ENCODE peak calls at places on chromosome 4, in nine cellular contexts. Y, D, M, X, V, H, S, B and J are unnamed samples.

GRCh38 chr4:39406763-39407583 is at the start of gene KLB:
- DNase-seq in Y (no peak), X (no peak), D (no peak), B (no peak), H (no peak), S (no peak), V (peak), M (no peak), J (no peak)

GRCh38 chr4:7621252-7621651 is 186.5 kb upstream of the PSAPL1 start:
- DNase-seq in B (no peak), X (no peak), M (no peak), Y (no peak), V (no peak), D (no peak), H (no peak), S (no peak), J (no peak)

GRCh38 chr4:27759621-27760020 is 899.0 kb downstream of the STIM2 start:
- DNase-seq in D (no peak), M (no peak), X (no peak), V (no peak), B (no peak), H (no peak), S (no peak), Y (no peak), J (no peak)

GRCh38 chr4:30182786-30183185 is 537.4 kb upstream of the PCDH7 start:
- DNase-seq in S (no peak), Y (no peak), D (no peak), X (no peak), V (no peak), H (no peak), M (no peak), B (no peak), J (no peak)

GRCh38 chr4:44670466-44671199 is 7.6 kb upstream of the GUF1 start:
- DNase-seq in S (no peak), X (no peak), M (no peak), B (no peak), V (no peak), D (no peak), H (no peak), Y (no peak), J (no peak)

GRCh38 chr4:167100120-167100519 is 134.2 kb downstream of the SPOCK3 start:
- DNase-seq in X (peak), Y (peak), D (no peak), H (peak), M (no peak), S (no peak), V (no peak), B (no peak), J (no peak)

GRCh38 chr4:136741468-136741867 is 790.8 kb downstream of the PCDH18 start:
- DNase-seq in S (no peak), B (no peak), H (no peak), X (peak), V (no peak), D (no peak), M (no peak), Y (peak), J (no peak)

GRCh38 chr4:58560736-58561135 is 1450.6 kb upstream of the IGFBP7 start:
- DNase-seq in H (no peak), D (no peak), S (no peak), V (no peak), Y (no peak), X (no peak), B (no peak), M (no peak), J (no peak)

GRCh38 chr4:152004801-152005200 is 244.0 kb upstream of the GATB start:
- DNase-seq in X (no peak), Y (no peak), B (no peak), S (no peak), M (no peak), H (no peak), V (no peak), D (no peak), J (no peak)

GRCh38 chr4:26819478-26819877 is 41.2 kb upstream of the STIM2 start:
- DNase-seq in H (no peak), S (no peak), B (no peak), D (no peak), X (no peak), V (no peak), M (no peak), Y (no peak), J (no peak)

GRCh38 chr4:27094785-27095184 is 234.1 kb downstream of the STIM2 start:
- DNase-seq in X (no peak), Y (no peak), H (peak), D (no peak), M (no peak), V (no peak), S (no peak), B (no peak), J (no peak)

GRCh38 chr4:150234246-150234645 is 156.0 kb downstream of the DCLK2 start:
- DNase-seq in S (no peak), X (no peak), B (no peak), M (no peak), H (no peak), V (peak), D (peak), Y (no peak), J (no peak)

GRCh38 chr4:40152642-40153041 is 44.2 kb upstream of the RHOH start:
- DNase-seq in Y (no peak), H (no peak), B (no peak), D (no peak), S (peak), X (no peak), V (no peak), M (no peak), J (no peak)

GRCh38 chr4:79492148-79492547 is 84.1 kb upstream of the GK2 start:
- DNase-seq in S (no peak), H (no peak), B (no peak), D (no peak), Y (no peak), V (no peak), X (no peak), M (peak), J (no peak)

GRCh38 chr4:81142744-81143143 is 72.3 kb downstream of the PRKG2 start:
- DNase-seq in X (no peak), S (no peak), D (no peak), V (peak), B (no peak), Y (no peak), M (no peak), H (no peak), J (no peak)

GRCh38 chr4:25666031-25666630 is 10.5 kb downstream of the SLC34A2 start:
- DNase-seq in S (no peak), M (no peak), Y (no peak), V (no peak), B (no peak), X (no peak), D (no peak), H (no peak), J (no peak)

GRCh38 chr4:53019485-53020382 is 157.6 kb downstream of the RASL11B start:
- DNase-seq in M (no peak), X (no peak), Y (peak), H (no peak), B (no peak), V (peak), D (peak), S (no peak), J (no peak)

GRCh38 chr4:124432500-124432899 is 280.0 kb downstream of the ANKRD50 start:
- DNase-seq in X (no peak), V (no peak), B (no peak), D (peak), Y (peak), S (no peak), M (no peak), H (no peak), J (no peak)

GRCh38 chr4:176002007-176002623 is 63.5 kb upstream of the WDR17 start:
- DNase-seq in B (no peak), Y (no peak), V (peak), D (no peak), H (peak), X (peak), M (peak), S (no peak), J (peak)

GRCh38 chr4:18722748-18723191 is 701.2 kb upstream of the LCORL start:
- DNase-seq in M (no peak), Y (no peak), B (no peak), H (peak), D (no peak), X (no peak), V (no peak), S (no peak), J (no peak)

GRCh38 chr4:136526517-136526916 is 1005.8 kb downstream of the PCDH18 start:
- DNase-seq in D (no peak), M (no peak), V (no peak), Y (peak), B (no peak), S (no peak), H (no peak), X (peak), J (no peak)

GRCh38 chr4:70818173-70818856 is 21.4 kb downstream of the GRSF1 start:
- DNase-seq in B (no peak), S (no peak), Y (no peak), H (no peak), V (no peak), M (no peak), X (no peak), D (no peak), J (no peak)

GRCh38 chr4:2910409-2910808 is 52.8 kb downstream of the NOP14 start:
- DNase-seq in H (no peak), V (no peak), Y (no peak), X (no peak), B (no peak), M (no peak), D (no peak), S (no peak), J (no peak)

GRCh38 chr4:101279377-101279871 is 67.9 kb downstream of the PPP3CA start:
- DNase-seq in X (peak), S (no peak), M (no peak), B (peak), Y (peak), D (peak), V (peak), H (no peak), J (peak)

GRCh38 chr4:3522651-3523050 is 9.6 kb downstream of the LRPAP1 start:
- DNase-seq in M (peak), X (no peak), D (no peak), Y (no peak), H (no peak), V (no peak), S (no peak), B (no peak), J (no peak)

GRCh38 chr4:48681856-48682255 is 98.2 kb downstream of the FRYL start:
- DNase-seq in V (peak), D (peak), B (peak), M (no peak), Y (no peak), X (no peak), H (no peak), S (peak), J (peak)